ENCODE peak calls at places on chromosome 20, in ten cellular contexts. K, C, B, M, T, O, I, D, A and G are unnamed samples.

GRCh38 chr20:58330692-58331091 is 21.2 kb downstream of the RAB22A start:
- DNase-seq in A (no peak), M (no peak), C (no peak), D (no peak), O (no peak), I (no peak), B (no peak), T (no peak), K (peak), G (no peak)

GRCh38 chr20:52494244-52494643 is 302.7 kb upstream of the ZFP64 start:
- DNase-seq in I (no peak), K (no peak), A (no peak), O (no peak), B (no peak), M (no peak), D (no peak), C (no peak), T (no peak), G (no peak)

GRCh38 chr20:31485450-31486339 is 10.6 kb downstream of the REM1 start:
- DNase-seq in C (no peak), T (peak), I (peak), D (peak), M (no peak), B (peak), K (no peak), O (no peak), A (no peak), G (peak)

GRCh38 chr20:18571578-18571977 is 4.3 kb downstream of the SMIM26 start:
- DNase-seq in A (no peak), B (no peak), M (no peak), T (no peak), C (no peak), I (no peak), O (no peak), K (no peak), D (no peak), G (no peak)

GRCh38 chr20:38032585-38033329 is 499 bp downstream of the TTI1 start:
- DNase-seq in A (no peak), D (peak), O (no peak), I (no peak), B (no peak), C (no peak), K (no peak), T (no peak), M (no peak), G (no peak)

GRCh38 chr20:63686492-63687321 is 9.7 kb upstream of the TNFRSF6B start:
- DNase-seq in B (peak), A (no peak), O (no peak), D (peak), C (no peak), T (peak), M (peak), I (no peak), K (peak), G (peak)

GRCh38 chr20:51093240-51093763 is 70.4 kb upstream of the KCNG1 start:
- DNase-seq in A (no peak), M (no peak), K (no peak), C (no peak), B (no peak), T (no peak), O (no peak), I (no peak), D (no peak), G (no peak)

GRCh38 chr20:750801-751200 is 17.5 kb downstream of the SLC52A3 start:
- DNase-seq in I (no peak), A (no peak), O (no peak), T (no peak), D (no peak), C (no peak), M (no peak), K (no peak), B (no peak), G (no peak)

GRCh38 chr20:15654208-15654649 is 919.0 kb downstream of the KIF16B start:
- DNase-seq in K (no peak), T (peak), D (no peak), M (peak), B (no peak), I (peak), O (peak), A (peak), C (peak), G (no peak)

GRCh38 chr20:23606652-23607049 is 934 bp upstream of the CST9 start:
- DNase-seq in A (peak), D (peak), I (peak), O (no peak), B (peak), T (peak), C (peak), K (peak), M (peak), G (peak)

GRCh38 chr20:32965115-32965514 is 39.1 kb downstream of the SUN5 start:
- DNase-seq in A (no peak), O (no peak), D (peak), K (no peak), I (peak), M (no peak), C (no peak), T (no peak), B (no peak), G (peak)

DNA sequence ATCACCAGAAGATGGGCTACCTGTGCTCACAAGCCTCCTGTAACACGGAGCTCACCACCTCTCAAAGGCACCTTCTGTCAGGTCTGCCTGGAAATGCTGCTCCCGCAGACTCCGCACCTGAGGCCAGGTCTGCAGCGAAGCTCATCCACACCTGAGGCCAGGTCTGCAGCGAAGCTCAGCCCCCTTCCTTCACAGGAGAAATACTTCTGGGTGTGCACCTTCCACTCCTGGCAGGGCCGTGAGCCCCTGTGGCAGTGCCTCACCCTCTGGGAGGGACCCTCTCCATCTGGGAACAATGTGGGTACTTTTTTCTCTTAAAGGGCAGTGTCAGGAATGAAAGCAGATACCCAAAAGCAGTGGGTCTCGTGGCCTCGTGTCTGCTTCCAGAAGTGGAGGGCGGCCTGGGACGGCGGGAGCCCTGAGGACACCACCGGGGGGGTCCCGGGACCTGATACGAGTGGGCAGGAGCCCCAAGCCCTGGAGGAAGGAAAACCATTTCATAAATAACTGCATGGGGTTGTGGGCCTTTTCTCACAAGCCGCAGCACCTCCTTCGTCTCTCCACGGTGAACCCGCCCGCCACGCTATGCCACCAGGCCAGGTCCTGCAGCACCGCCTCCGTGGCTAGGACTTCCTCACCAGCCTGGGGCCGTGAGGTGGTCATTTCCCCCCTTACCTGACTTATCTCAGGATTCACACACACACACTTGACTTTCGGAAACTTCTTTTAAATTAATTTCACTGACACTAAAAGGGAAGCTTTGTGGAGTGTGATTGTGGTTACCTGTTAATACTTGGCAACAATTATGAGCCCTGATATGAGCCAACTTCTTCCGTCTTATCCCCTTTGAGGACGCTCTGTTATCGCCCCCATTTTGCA is 1.2 kb upstream of the SLCO4A1 start:
- DNase-seq in B (no peak), D (no peak), O (no peak), K (no peak), M (no peak), C (no peak), I (no peak), T (no peak), A (no peak), G (no peak)
- TF ChIP-seq EP300 in B (no peak), D (no peak), O (no peak), K (no peak), M (no peak), C (no peak), I (no peak), T (no peak), A (no peak), G (no peak)

GRCh38 chr20:20364016-20364746 is 3.7 kb upstream of the INSM1 start:
- DNase-seq in K (peak), I (peak), O (no peak), C (no peak), B (no peak), T (no peak), A (no peak), D (no peak), M (no peak), G (no peak)
- TF ChIP-seq CTCF in K (no peak), I (no peak), O (no peak), C (no peak), B (no peak), T (no peak), A (no peak), D (no peak), M (no peak), G (no peak)

DNA sequence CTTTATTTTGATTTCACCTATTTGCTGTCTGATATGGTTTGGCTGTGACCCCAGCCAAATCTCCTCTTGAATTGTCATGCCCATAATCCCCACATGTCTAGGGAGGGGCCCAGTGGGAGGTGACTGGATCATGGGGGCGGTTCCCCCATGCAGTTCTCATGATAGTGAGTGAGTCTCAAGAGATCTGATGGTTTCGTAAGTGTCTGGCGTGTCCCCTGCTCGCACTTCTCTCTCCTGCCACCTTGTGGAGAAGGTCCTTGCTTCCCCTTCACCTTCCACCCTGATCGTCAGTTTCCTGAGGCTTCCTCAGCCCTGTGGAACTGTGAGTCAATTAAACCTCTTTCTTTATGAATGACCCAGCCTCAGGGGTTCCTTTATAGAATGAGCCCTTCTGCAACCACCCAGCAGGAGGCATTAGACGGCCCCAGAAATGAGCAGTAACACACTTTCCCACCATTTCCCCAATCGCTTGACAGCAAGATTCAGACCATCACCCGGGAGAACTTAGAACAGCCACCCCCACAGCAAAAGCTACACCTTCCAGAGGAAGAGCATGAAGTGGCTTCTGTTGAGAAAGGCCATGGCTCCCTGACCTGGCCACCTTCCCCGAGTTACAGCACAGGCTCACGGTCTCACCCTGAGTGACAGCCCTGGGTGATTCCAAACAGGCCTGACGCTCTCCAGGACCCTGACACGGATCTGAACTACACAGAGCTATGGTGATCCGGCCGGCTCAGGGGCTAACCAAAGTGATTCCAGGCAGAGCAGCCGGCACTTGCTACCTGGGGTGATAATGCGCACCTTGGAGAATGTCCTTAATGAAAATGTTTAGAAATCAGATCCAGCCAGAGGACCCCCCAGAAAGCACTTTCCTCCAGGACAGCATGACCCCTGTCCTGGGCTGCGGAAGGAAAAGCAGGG is 131.2 kb upstream of the CDH4 start:
- DNase-seq in D (no peak), I (no peak), O (no peak), K (no peak), T (no peak), A (no peak), C (peak), B (no peak), M (no peak), G (no peak)
- TF ChIP-seq EP300 in D (no peak), I (no peak), O (no peak), K (no peak), T (no peak), A (no peak), C (no peak), B (no peak), M (no peak), G (no peak)

GRCh38 chr20:3297096-3297411 is 58.1 kb upstream of the SLC4A11 start:
- DNase-seq in T (no peak), D (no peak), M (no peak), I (no peak), C (no peak), K (no peak), A (no peak), B (no peak), O (no peak), G (no peak)
- TF ChIP-seq CTCF in T (no peak), D (no peak), M (no peak), I (no peak), C (no peak), K (no peak), A (no peak), B (no peak), O (no peak), G (no peak)

DNA sequence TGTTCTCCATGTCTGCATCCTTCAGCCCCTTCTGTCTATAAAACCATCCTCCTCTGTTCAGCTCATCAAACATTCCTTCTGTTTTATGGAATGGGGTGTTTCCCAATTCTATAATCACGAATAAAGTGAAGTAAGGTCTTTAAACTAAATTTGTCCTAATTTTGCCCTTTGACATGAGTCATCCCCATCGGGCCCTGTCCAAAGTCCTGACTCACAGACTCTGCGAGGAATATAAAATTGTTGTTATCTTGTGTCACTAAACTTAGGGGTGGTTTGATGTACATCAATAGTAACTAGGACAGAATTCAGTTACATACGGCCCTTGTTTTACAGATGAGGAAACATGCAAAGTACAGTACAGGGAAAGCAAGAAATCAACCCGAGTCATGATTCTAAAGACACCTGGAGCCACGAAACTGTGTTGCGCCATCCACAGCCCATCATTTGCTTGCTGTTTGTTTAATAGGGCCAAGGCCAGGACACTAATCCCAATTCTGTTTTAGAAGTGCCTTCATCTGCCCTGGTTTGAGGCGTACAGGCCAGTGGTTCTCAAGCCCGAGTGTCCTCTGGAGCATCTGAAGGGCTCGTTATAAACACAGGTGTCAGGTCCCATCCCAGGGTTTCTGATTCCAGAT is 2.8 kb downstream of the ACSS1 start:
- DNase-seq in B (no peak), I (no peak), M (peak), T (peak), O (no peak), A (no peak), K (no peak), C (no peak), D (peak), G (no peak)
- TF ChIP-seq EP300 in B (no peak), I (no peak), M (no peak), T (no peak), O (no peak), A (no peak), K (no peak), C (no peak), D (no peak), G (no peak)

GRCh38 chr20:6269163-6269873 is 146.5 kb upstream of the FERMT1 start:
- DNase-seq in C (no peak), B (no peak), A (no peak), K (no peak), D (no peak), O (no peak), T (no peak), I (no peak), M (no peak), G (no peak)

DNA sequence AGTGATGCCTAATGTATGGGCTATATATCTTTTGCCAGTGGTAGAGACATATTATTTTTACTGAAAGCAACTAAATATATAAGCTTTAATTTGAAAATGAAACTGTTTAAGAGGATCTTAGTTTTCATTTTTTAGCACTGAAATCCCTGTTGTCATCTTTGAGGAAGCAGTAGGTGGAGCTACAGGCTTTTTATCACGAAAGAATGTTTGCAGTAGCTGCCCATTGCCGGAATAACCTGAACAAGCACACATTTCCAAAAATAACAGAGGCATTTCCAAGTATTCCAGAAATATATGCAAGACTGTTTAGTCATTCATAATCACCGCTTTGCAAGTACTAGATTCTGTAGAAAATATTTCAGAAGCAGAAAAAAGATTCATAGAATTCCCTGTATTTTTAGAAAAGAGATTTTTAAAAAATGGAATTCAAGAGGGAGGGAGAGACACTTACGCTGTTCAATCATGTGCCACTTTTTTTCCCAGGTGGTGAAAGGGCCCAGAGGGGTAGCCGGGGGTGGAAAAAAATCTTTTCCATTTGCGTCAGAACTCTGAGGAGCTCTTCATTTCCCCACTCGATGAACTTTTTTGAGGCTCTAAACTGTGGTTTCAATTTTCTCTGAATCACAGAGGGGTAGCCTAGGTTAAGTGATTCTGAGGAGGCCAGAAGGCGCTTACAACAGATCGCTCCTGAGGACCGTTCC is 142.5 kb upstream of the FERMT1 start:
- DNase-seq in I (peak), O (no peak), T (no peak), C (no peak), A (peak), D (no peak), M (no peak), K (no peak), B (no peak), G (peak)
- TF ChIP-seq CTCF in I (peak), O (peak), T (no peak), C (peak), A (peak), D (no peak), M (peak), K (no peak), B (no peak), G (peak)

GRCh38 chr20:13900506-13900905 is 89.9 kb downstream of the SEL1L2 start:
- DNase-seq in I (no peak), M (no peak), T (no peak), A (no peak), K (no peak), B (no peak), D (no peak), C (no peak), O (no peak), G (no peak)

DNA sequence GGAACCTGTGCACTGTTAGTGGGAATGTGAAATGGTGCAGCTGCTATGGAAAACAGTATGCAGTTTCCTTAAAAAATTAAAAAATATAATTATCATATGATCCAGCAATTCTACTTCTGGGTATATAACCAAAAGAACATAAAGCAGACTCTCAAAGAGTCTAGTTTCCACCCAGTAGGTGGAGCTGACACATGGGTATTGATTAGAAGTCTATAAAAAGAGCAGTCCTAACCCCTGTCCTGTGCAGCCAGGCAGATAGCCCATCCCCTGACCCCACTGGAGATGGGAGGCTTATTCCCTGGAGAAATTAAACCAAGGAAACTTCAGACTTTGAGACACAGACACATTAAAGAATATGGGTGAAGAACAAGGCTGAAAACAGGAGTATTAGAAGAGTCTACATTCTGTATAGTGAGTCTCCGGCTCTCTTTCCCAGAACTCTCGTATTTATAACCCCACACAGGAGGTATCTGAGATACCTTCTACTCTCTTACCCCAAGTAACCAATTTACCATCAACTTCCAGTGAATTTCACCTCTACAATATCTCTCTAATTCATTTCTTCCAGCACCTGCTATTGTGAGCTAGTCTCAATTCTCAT is 92.3 kb downstream of the SEL1L2 start:
- DNase-seq in C (no peak), M (no peak), B (no peak), O (no peak), I (peak), T (no peak), K (no peak), A (no peak), D (no peak), G (no peak)
- TF ChIP-seq EP300 in C (no peak), M (no peak), B (no peak), O (no peak), I (no peak), T (no peak), K (no peak), A (no peak), D (no peak), G (no peak)

DNA sequence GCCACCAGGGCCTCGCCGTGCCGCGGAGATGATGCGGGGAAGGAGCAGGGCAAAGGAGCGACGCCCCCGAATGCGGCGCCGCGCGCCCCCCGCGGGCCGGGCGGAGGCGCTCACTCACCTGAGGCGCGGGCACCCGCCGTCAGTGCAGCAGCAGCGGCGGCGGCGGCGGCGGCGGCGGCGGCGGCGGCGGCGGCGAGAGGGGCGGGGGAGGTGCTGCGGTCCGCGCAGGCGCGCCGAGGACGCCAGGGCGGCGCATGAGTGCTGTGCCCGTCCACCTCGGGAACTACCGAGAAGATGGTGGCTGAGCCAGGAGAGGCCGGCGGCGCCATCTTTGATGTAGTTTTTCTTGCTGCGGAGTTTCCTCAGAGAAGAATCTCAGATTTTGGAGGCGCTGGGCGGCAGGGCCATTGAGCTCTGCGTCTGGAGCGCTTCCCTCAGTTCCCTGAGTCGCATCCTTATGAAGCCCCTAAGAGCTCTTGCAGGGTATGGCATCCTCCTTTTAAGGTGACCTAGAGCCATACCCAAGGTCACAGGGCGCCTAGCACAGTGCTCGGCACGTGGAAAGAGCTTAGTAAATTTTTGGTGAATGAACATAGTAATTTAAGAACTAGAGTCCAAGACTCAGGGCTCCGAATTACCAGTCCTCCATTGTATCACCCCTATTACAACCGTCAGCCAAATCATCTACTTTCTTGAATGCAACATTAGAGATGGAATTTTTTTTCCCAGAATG is at the start of gene NDRG3:
- DNase-seq in O (peak), B (peak), C (peak), T (peak), I (peak), A (peak), M (peak), K (peak), D (peak), G (peak)
- TF ChIP-seq CTCF in O (no peak), B (peak), C (no peak), T (no peak), I (no peak), A (no peak), M (no peak), K (peak), D (no peak), G (peak)

GRCh38 chr20:59703046-59703445 is 98.7 kb downstream of the PHACTR3 start:
- DNase-seq in D (no peak), T (no peak), I (no peak), O (no peak), M (no peak), K (no peak), B (no peak), A (no peak), C (no peak), G (no peak)
- TF ChIP-seq EP300 in D (no peak), T (no peak), I (no peak), O (no peak), M (no peak), K (no peak), B (no peak), A (no peak), C (no peak), G (no peak)